ENCODE peak calls at places on chromosomes 7 and 10, in nine cellular contexts. R is NT2/D1, M is GM23248, T is heart right ventricle, D is thoracic aorta, C is pancreas, K is fibroblast of lung, U is mucosa of descending colon, G is transverse colon. Q is an unnamed sample.

GRCh38 chr7:11486271-11486670 is 345.7 kb downstream of the THSD7A start:
- DNase-seq in D (no peak), G (no peak), T (no peak), R (no peak), U (no peak), C (no peak), M (peak; percentile 7), K (peak; percentile 30), Q (no peak)

GRCh38 chr10:101879456-101880189 is 36.0 kb upstream of the KCNIP2 start:
- DNase-seq in K (peak; percentile 37), C (no peak), R (no peak), U (no peak), D (no peak), G (no peak), M (peak; percentile 59), T (no peak), Q (peak; percentile 20)

GRCh38 chr10:26439436-26440090 is 1.4 kb downstream of the APBB1IP start:
- DNase-seq in G (no peak), R (no peak), M (peak; percentile 57), T (no peak), K (no peak), D (no peak), U (no peak), C (no peak), Q (no peak)

GRCh38 chr10:96395931-96396877 is 37.4 kb upstream of the OPALIN start:
- DNase-seq in C (no peak), U (peak; percentile 80), K (peak; percentile 71), R (peak; percentile 65), T (peak; percentile 65), M (peak; percentile 85), G (peak; percentile 68), D (no peak), Q (peak; percentile 67)

GRCh38 chr10:44704616-44705015 is 206.5 kb upstream of the TMEM72 start:
- DNase-seq in C (no peak), R (no peak), U (no peak), K (no peak), G (no peak), D (no peak), M (no peak), T (no peak), Q (no peak)

GRCh38 chr10:3427316-3427715 is 254.7 kb upstream of the PITRM1 start:
- DNase-seq in G (no peak), T (no peak), R (no peak), D (no peak), U (no peak), C (no peak), M (peak; percentile 23), K (peak; percentile 28), Q (no peak)

GRCh38 chr10:71073451-71074175 is 138.8 kb upstream of the UNC5B start:
- DNase-seq in R (no peak), C (no peak), D (no peak), M (no peak), K (no peak), U (no peak), G (no peak), T (no peak), Q (no peak)

GRCh38 chr7:151245360-151246160 is 2.9 kb downstream of the SMARCD3 start:
- DNase-seq in K (no peak), G (peak; percentile 47), R (no peak), C (no peak), T (peak; percentile 53), D (no peak), M (peak; percentile 61), U (no peak), Q (peak; percentile 55)

GRCh38 chr10:25047902-25048301 is 31.5 kb downstream of the THNSL1 start:
- DNase-seq in R (no peak), K (peak; percentile 28), U (no peak), M (peak; percentile 95), T (no peak), D (no peak), C (no peak), G (no peak), Q (no peak)

GRCh38 chr7:121126801-121127534 is 138.5 kb downstream of the CPED1 start:
- DNase-seq in K (peak; percentile 59), T (no peak), M (peak; percentile 24), U (no peak), D (no peak), R (no peak), C (no peak), G (no peak), Q (no peak)

GRCh38 chr10:72044417-72045041 is 43.8 kb downstream of the SPOCK2 start:
- DNase-seq in U (no peak), T (peak; percentile 41), M (no peak), K (peak; percentile 31), R (no peak), G (no peak), C (peak; percentile 76), D (peak; percentile 56), Q (peak; percentile 54)

GRCh38 chr7:42127232-42127622 is 109.8 kb downstream of the GLI3 start:
- DNase-seq in K (no peak), D (no peak), C (no peak), G (no peak), M (no peak), R (no peak), T (no peak), U (no peak), Q (no peak)

GRCh38 chr7:135672560-135673359 is 10.4 kb downstream of the STMP1 start:
- DNase-seq in R (peak; percentile 35), K (peak; percentile 87), M (peak; percentile 87), U (peak; percentile 38), G (no peak), C (no peak), D (no peak), T (no peak), Q (peak; percentile 33)

GRCh38 chr7:30225863-30226361 is 58.5 kb upstream of the ZNRF2 start:
- DNase-seq in M (peak; percentile 53), D (no peak), G (peak; percentile 72), C (peak; percentile 45), R (no peak), T (peak; percentile 43), U (peak; percentile 73), K (peak; percentile 64), Q (peak; percentile 53)

GRCh38 chr7:88141025-88141424 is 78.8 kb downstream of the SRI start:
- DNase-seq in K (no peak), C (no peak), R (peak; percentile 15), M (no peak), U (peak; percentile 10), G (peak; percentile 25), D (no peak), T (no peak), Q (no peak)

GRCh38 chr7:100803398-100804161 is 23.7 kb downstream of the EPHB4 start:
- DNase-seq in G (peak; percentile 82), R (no peak), T (peak; percentile 54), D (peak; percentile 50), U (peak; percentile 86), C (peak; percentile 83), K (peak; percentile 92), M (peak; percentile 94), Q (peak; percentile 89)

GRCh38 chr10:938954-939678 is 7.6 kb upstream of the LARP4B start:
- DNase-seq in C (no peak), K (no peak), U (no peak), T (no peak), M (peak; percentile 23), G (no peak), R (no peak), D (no peak), Q (no peak)

GRCh38 chr10:110784198-110784597 is 87.5 kb upstream of the PDCD4 start:
- DNase-seq in M (no peak), U (no peak), T (no peak), D (no peak), R (no peak), G (no peak), C (no peak), K (no peak), Q (no peak)

GRCh38 chr10:104777086-104777799 is 136.2 kb downstream of the SORCS3 start:
- DNase-seq in D (no peak), K (no peak), U (no peak), C (no peak), M (no peak), T (no peak), G (no peak), R (no peak), Q (no peak)

DNA sequence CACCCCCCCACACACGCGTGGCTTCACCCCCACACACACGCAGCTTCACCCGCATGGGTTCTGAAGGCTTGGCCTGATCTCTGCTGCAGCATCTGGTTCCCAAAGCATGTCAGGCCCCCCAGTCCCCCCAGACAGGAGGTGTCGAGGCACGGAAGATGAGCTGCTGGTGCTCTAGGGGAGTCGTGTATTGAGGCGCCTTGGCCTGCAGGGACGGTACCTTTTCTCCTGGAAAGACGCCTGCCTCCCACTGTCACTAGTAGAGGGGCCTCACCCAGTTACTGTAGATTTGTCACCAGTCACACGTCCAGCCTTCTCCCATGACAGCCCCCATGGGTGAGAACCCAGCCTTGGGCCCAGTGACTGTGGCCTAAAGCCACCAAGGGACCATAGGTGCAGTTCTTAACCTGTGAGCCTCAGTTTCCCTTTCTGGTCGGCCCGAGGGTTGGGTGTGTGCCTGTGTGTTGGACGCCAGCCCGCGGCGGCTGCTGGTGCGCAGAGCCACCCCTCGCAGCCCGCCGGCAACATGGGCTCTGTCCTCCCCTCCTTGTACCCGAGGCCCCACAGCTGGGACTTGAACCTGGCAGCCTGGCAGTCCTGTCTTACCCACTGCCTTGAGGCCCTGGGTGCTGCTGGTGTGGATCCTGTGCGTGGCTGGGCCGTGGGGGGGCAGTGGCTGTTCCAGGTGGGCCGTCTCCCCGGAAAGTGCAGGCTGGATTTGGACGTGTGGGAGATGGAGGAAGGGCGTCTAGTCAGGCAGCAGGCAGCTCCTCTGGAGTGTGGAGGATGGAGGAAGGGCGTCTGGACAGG is 81.7 kb downstream of the NKX6-2 start:
- DNase-seq in K (no peak), R (no peak), T (peak; percentile 5), U (no peak), M (no peak), D (no peak), C (peak; percentile 49), G (no peak), Q (no peak)
- H3K4me1 ChIP-seq in K (peaks cover 7% of the 10 kb centered on the region), R (peaks cover 2% of the 10 kb centered on the region), T (no peaks in the 10 kb centered on the region), U (peaks cover 20% of the 10 kb centered on the region), M (peaks cover 12% of the 10 kb centered on the region), D (peaks cover 16% of the 10 kb centered on the region), C (no peaks in the 10 kb centered on the region), G (peaks cover 27% of the 10 kb centered on the region), Q (no peaks in the 10 kb centered on the region)

DNA sequence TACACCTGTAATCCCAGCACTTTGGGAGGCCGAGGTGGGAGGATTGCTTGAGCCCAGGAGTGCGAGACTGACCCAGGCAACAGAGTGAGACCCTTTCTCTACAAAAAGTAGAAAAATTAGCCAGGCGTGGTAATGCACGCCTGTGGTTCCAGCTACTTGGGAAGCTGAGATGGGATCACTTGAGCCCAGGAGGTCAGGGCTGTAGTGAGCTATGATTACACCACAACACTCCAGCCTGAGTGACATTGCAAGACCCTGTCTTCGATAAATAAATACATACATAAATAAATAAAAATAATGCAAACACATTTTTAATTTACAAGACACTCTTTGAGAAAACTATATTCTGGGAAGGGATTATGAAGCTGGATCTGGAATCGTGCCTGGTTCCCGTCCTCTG is 236.1 kb downstream of the BAMBI start:
- DNase-seq in C (no peak), T (no peak), U (no peak), G (no peak), D (no peak), M (no peak), R (no peak), K (no peak), Q (no peak)
- H3K4me1 ChIP-seq in C (no peaks in the 10 kb centered on the region), T (no peaks in the 10 kb centered on the region), U (no peaks in the 10 kb centered on the region), G (no peaks in the 10 kb centered on the region), D (peaks cover 23% of the 10 kb centered on the region), M (no peaks in the 10 kb centered on the region), R (no peaks in the 10 kb centered on the region), K (no peaks in the 10 kb centered on the region), Q (no peaks in the 10 kb centered on the region)

GRCh38 chr7:36261019-36261754 is 108.1 kb downstream of the EEPD1 start:
- DNase-seq in G (no peak), D (no peak), T (no peak), R (no peak), M (peak; percentile 30), U (no peak), K (peak; percentile 63), C (no peak), Q (no peak)
- H3K4me1 ChIP-seq in G (peaks cover 64% of the 10 kb centered on the region), D (peaks cover 76% of the 10 kb centered on the region), T (no peaks in the 10 kb centered on the region), R (peaks cover 4% of the 10 kb centered on the region), M (peaks cover 24% of the 10 kb centered on the region), U (peaks cover 49% of the 10 kb centered on the region), K (peaks cover 4% of the 10 kb centered on the region), C (peaks cover 3% of the 10 kb centered on the region), Q (peaks cover 5% of the 10 kb centered on the region)

GRCh38 chr7:1241510-1242128 is 8.9 kb downstream of the UNCX start:
- DNase-seq in M (no peak), T (no peak), G (no peak), K (no peak), R (no peak), D (no peak), U (no peak), C (peak; percentile 40), Q (no peak)
- H3K4me1 ChIP-seq in M (no peaks in the 10 kb centered on the region), T (no peaks in the 10 kb centered on the region), G (peaks cover 2% of the 10 kb centered on the region), K (no peaks in the 10 kb centered on the region), R (peaks cover 12% of the 10 kb centered on the region), D (peaks cover 14% of the 10 kb centered on the region), U (no peaks in the 10 kb centered on the region), C (no peaks in the 10 kb centered on the region), Q (no peaks in the 10 kb centered on the region)